ENCODE peak calls at places on chromosomes 7 and 10, in four cellular contexts. One of them, this sample, is unnamed.

GRCh38 chr10:60023475-60023874 is 117.1 kb upstream of the CCDC6 start:
- DNase-seq in RCC 7860: no peak
- DNase-seq in activated naive CD4-positive, alpha-beta T cell: no peak
- DNase-seq in NT2/D1: no peak
- DNase-seq in this sample: no peak

GRCh38 chr7:115850774-115851173 is 179.8 kb downstream of the TFEC start:
- DNase-seq in RCC 7860: no peak
- DNase-seq in activated naive CD4-positive, alpha-beta T cell: no peak
- DNase-seq in NT2/D1: no peak
- DNase-seq in this sample: no peak

GRCh38 chr10:7152982-7153381 is 257.9 kb downstream of the SFMBT2 start:
- DNase-seq in RCC 7860: no peak
- DNase-seq in activated naive CD4-positive, alpha-beta T cell: no peak
- DNase-seq in NT2/D1: no peak
- DNase-seq in this sample: no peak

GRCh38 chr10:71767420-71768035 is 5.8 kb downstream of the VSIR start:
- DNase-seq in RCC 7860: peak
- DNase-seq in activated naive CD4-positive, alpha-beta T cell: no peak
- DNase-seq in NT2/D1: no peak
- DNase-seq in this sample: peak

GRCh38 chr7:158085741-158086695 is 501.6 kb downstream of the PTPRN2 start:
- DNase-seq in RCC 7860: no peak
- DNase-seq in activated naive CD4-positive, alpha-beta T cell: no peak
- DNase-seq in NT2/D1: no peak
- DNase-seq in this sample: no peak

GRCh38 chr7:80529362-80529761 is 17.5 kb upstream of the GNAT3 start:
- DNase-seq in RCC 7860: no peak
- DNase-seq in activated naive CD4-positive, alpha-beta T cell: no peak
- DNase-seq in NT2/D1: no peak
- DNase-seq in this sample: no peak

GRCh38 chr10:77919713-77920108 is 6.8 kb downstream of the DLG5 start:
- DNase-seq in RCC 7860: peak
- DNase-seq in activated naive CD4-positive, alpha-beta T cell: no peak
- DNase-seq in NT2/D1: no peak
- DNase-seq in this sample: peak

GRCh38 chr7:23530355-23530754 is 1.4 kb downstream of the TRA2A start:
- DNase-seq in RCC 7860: peak
- DNase-seq in activated naive CD4-positive, alpha-beta T cell: no peak
- DNase-seq in NT2/D1: peak
- DNase-seq in this sample: peak

GRCh38 chr10:71252195-71252594 is 39.8 kb downstream of the UNC5B start:
- DNase-seq in RCC 7860: no peak
- DNase-seq in activated naive CD4-positive, alpha-beta T cell: no peak
- DNase-seq in NT2/D1: no peak
- DNase-seq in this sample: no peak

GRCh38 chr7:20435305-20435704 is 104.6 kb downstream of the ITGB8 start:
- DNase-seq in RCC 7860: no peak
- DNase-seq in activated naive CD4-positive, alpha-beta T cell: no peak
- DNase-seq in NT2/D1: no peak
- DNase-seq in this sample: no peak

GRCh38 chr10:63468947-63469346 is 3.2 kb upstream of the JMJD1C start:
- DNase-seq in RCC 7860: no peak
- DNase-seq in activated naive CD4-positive, alpha-beta T cell: no peak
- DNase-seq in NT2/D1: no peak
- DNase-seq in this sample: no peak

GRCh38 chr7:115869225-115869624 is 161.3 kb downstream of the TFEC start:
- DNase-seq in RCC 7860: no peak
- DNase-seq in activated naive CD4-positive, alpha-beta T cell: no peak
- DNase-seq in NT2/D1: no peak
- DNase-seq in this sample: no peak

GRCh38 chr7:14685112-14685511 is 217.4 kb downstream of the DGKB start:
- DNase-seq in RCC 7860: no peak
- DNase-seq in activated naive CD4-positive, alpha-beta T cell: no peak
- DNase-seq in NT2/D1: no peak
- DNase-seq in this sample: no peak

GRCh38 chr7:79735012-79735411 is 281.5 kb upstream of the MAGI2 start:
- DNase-seq in RCC 7860: no peak
- DNase-seq in activated naive CD4-positive, alpha-beta T cell: no peak
- DNase-seq in NT2/D1: no peak
- DNase-seq in this sample: no peak

GRCh38 chr7:30468791-30469190 is 9.8 kb downstream of the NOD1 start:
- DNase-seq in RCC 7860: no peak
- DNase-seq in activated naive CD4-positive, alpha-beta T cell: no peak
- DNase-seq in NT2/D1: no peak
- DNase-seq in this sample: no peak

GRCh38 chr10:4344544-4344994 is 481.4 kb upstream of the AKR1E2 start:
- DNase-seq in RCC 7860: peak
- DNase-seq in activated naive CD4-positive, alpha-beta T cell: no peak
- DNase-seq in NT2/D1: peak
- DNase-seq in this sample: peak

GRCh38 chr7:24082826-24083225 is 201.2 kb upstream of the NPY start:
- DNase-seq in RCC 7860: no peak
- DNase-seq in activated naive CD4-positive, alpha-beta T cell: no peak
- DNase-seq in NT2/D1: peak
- DNase-seq in this sample: no peak

This sample was measured in kidney tubule cell.